ENCODE peak calls at places on chromosome 4, in six cellular contexts. One of them, this sample, is unnamed.

GRCh38 chr4:5963611-5964010 is 54.6 kb downstream of the C4orf50 start:
- DNase-seq in psoas muscle: no peak
- DNase-seq in cardiac muscle cell: peak; percentile 20
- DNase-seq in hepatocyte: no peak
- DNase-seq in thoracic aorta: no peak
- DNase-seq in ascending aorta: no peak
- DNase-seq in this sample: no peak

GRCh38 chr4:89539797-89540711 is 232.5 kb upstream of the GPRIN3 start:
- DNase-seq in psoas muscle: no peak
- DNase-seq in cardiac muscle cell: no peak
- DNase-seq in hepatocyte: no peak
- DNase-seq in thoracic aorta: no peak
- DNase-seq in ascending aorta: no peak
- DNase-seq in this sample: no peak

GRCh38 chr4:31351695-31352094 is 631.5 kb downstream of the PCDH7 start:
- DNase-seq in psoas muscle: no peak
- DNase-seq in cardiac muscle cell: no peak
- DNase-seq in hepatocyte: no peak
- DNase-seq in thoracic aorta: no peak
- DNase-seq in ascending aorta: no peak
- DNase-seq in this sample: no peak

GRCh38 chr4:13765535-13765934 is 138.0 kb upstream of the BOD1L1 start:
- DNase-seq in psoas muscle: no peak
- DNase-seq in cardiac muscle cell: no peak
- DNase-seq in hepatocyte: no peak
- DNase-seq in thoracic aorta: no peak
- DNase-seq in ascending aorta: no peak
- DNase-seq in this sample: no peak

GRCh38 chr4:141899541-141899940 is 263.2 kb downstream of the IL15 start:
- DNase-seq in psoas muscle: no peak
- DNase-seq in cardiac muscle cell: no peak
- DNase-seq in hepatocyte: no peak
- DNase-seq in thoracic aorta: no peak
- DNase-seq in ascending aorta: no peak
- DNase-seq in this sample: no peak

GRCh38 chr4:4377683-4378082 is 9.2 kb upstream of the NSG1 start:
- DNase-seq in psoas muscle: no peak
- DNase-seq in cardiac muscle cell: no peak
- DNase-seq in hepatocyte: no peak
- DNase-seq in thoracic aorta: no peak
- DNase-seq in ascending aorta: no peak
- DNase-seq in this sample: no peak

GRCh38 chr4:159946983-159947645 is 844.2 kb downstream of the RAPGEF2 start:
- DNase-seq in psoas muscle: no peak
- DNase-seq in cardiac muscle cell: peak; percentile 72
- DNase-seq in hepatocyte: peak; percentile 80
- DNase-seq in thoracic aorta: no peak
- DNase-seq in ascending aorta: no peak
- DNase-seq in this sample: no peak

GRCh38 chr4:41701961-41702360 is 46.6 kb downstream of the PHOX2B start:
- DNase-seq in psoas muscle: no peak
- DNase-seq in cardiac muscle cell: no peak
- DNase-seq in hepatocyte: no peak
- DNase-seq in thoracic aorta: no peak
- DNase-seq in ascending aorta: no peak
- DNase-seq in this sample: no peak

GRCh38 chr4:15139599-15139998 is 137.3 kb downstream of the CPEB2 start:
- DNase-seq in psoas muscle: no peak
- DNase-seq in cardiac muscle cell: no peak
- DNase-seq in hepatocyte: no peak
- DNase-seq in thoracic aorta: no peak
- DNase-seq in ascending aorta: no peak
- DNase-seq in this sample: no peak

GRCh38 chr4:18109677-18110076 is 88.1 kb upstream of the LCORL start:
- DNase-seq in psoas muscle: no peak
- DNase-seq in cardiac muscle cell: no peak
- DNase-seq in hepatocyte: no peak
- DNase-seq in thoracic aorta: no peak
- DNase-seq in ascending aorta: no peak
- DNase-seq in this sample: no peak

GRCh38 chr4:160224049-160224448 is 1121.2 kb downstream of the RAPGEF2 start:
- DNase-seq in psoas muscle: no peak
- DNase-seq in cardiac muscle cell: no peak
- DNase-seq in hepatocyte: no peak
- DNase-seq in thoracic aorta: no peak
- DNase-seq in ascending aorta: no peak
- DNase-seq in this sample: no peak

GRCh38 chr4:102230194-102230593 is 115.1 kb downstream of the SLC39A8 start:
- DNase-seq in psoas muscle: no peak
- DNase-seq in cardiac muscle cell: no peak
- DNase-seq in hepatocyte: no peak
- DNase-seq in thoracic aorta: no peak
- DNase-seq in ascending aorta: no peak
- DNase-seq in this sample: no peak

GRCh38 chr4:52840531-52841350 is 21.4 kb upstream of the RASL11B start:
- DNase-seq in psoas muscle: no peak
- DNase-seq in cardiac muscle cell: no peak
- DNase-seq in hepatocyte: no peak
- DNase-seq in thoracic aorta: no peak
- DNase-seq in ascending aorta: no peak
- DNase-seq in this sample: no peak

GRCh38 chr4:13980317-13980716 is 352.8 kb upstream of the BOD1L1 start:
- DNase-seq in psoas muscle: no peak
- DNase-seq in cardiac muscle cell: no peak
- DNase-seq in hepatocyte: peak; percentile 27
- DNase-seq in thoracic aorta: no peak
- DNase-seq in ascending aorta: no peak
- DNase-seq in this sample: no peak

GRCh38 chr4:112552668-112553067 is 36.7 kb upstream of the NEUROG2 start:
- DNase-seq in psoas muscle: no peak
- DNase-seq in cardiac muscle cell: no peak
- DNase-seq in hepatocyte: no peak
- DNase-seq in thoracic aorta: no peak
- DNase-seq in ascending aorta: no peak
- DNase-seq in this sample: no peak

DNA sequence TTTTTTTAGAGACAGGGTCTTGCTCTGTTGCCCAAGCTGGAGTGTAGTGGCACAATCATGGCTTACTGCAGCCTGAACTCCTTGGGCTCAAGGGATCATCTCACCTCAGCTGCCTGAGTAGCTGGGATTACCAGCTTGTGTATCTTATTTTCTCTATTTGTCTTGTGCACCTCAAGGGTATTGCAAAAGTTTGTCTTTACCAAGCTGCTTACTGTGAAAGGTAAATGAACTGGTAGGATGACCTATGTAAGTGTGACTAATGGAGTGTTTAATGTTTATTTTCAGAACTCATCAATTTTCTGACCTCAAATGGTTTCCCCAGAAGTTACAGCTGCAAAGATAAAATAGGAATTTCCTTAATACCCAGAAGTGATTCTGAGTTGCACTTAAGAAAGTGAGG is 5.3 kb upstream of the FGA start:
- DNase-seq in psoas muscle: no peak
- DNase-seq in cardiac muscle cell: no peak
- DNase-seq in hepatocyte: peak; percentile 27
- DNase-seq in thoracic aorta: no peak
- DNase-seq in ascending aorta: no peak
- DNase-seq in this sample: no peak
- TF ChIP-seq CTCF in psoas muscle: no peak
- TF ChIP-seq CTCF in cardiac muscle cell: no peak
- TF ChIP-seq CTCF in hepatocyte: no peak
- TF ChIP-seq CTCF in thoracic aorta: no peak
- TF ChIP-seq CTCF in ascending aorta: no peak
- TF ChIP-seq CTCF in this sample: no peak

GRCh38 chr4:105551968-105552746 is at the start of gene ARHGEF38:
- DNase-seq in psoas muscle: no peak
- DNase-seq in cardiac muscle cell: no peak
- DNase-seq in hepatocyte: peak; percentile 81
- DNase-seq in thoracic aorta: no peak
- DNase-seq in ascending aorta: no peak
- DNase-seq in this sample: peak; percentile 58

GRCh38 chr4:105546086-105546485 is 6.3 kb upstream of the ARHGEF38 start:
- DNase-seq in psoas muscle: no peak
- DNase-seq in cardiac muscle cell: no peak
- DNase-seq in hepatocyte: no peak
- DNase-seq in thoracic aorta: no peak
- DNase-seq in ascending aorta: no peak
- DNase-seq in this sample: no peak

GRCh38 chr4:105547769-105548168 is 4.7 kb upstream of the ARHGEF38 start:
- DNase-seq in psoas muscle: no peak
- DNase-seq in cardiac muscle cell: no peak
- DNase-seq in hepatocyte: no peak
- DNase-seq in thoracic aorta: no peak
- DNase-seq in ascending aorta: no peak
- DNase-seq in this sample: no peak

GRCh38 chr4:105548483-105548882 is 3.9 kb upstream of the ARHGEF38 start:
- DNase-seq in psoas muscle: no peak
- DNase-seq in cardiac muscle cell: no peak
- DNase-seq in hepatocyte: no peak
- DNase-seq in thoracic aorta: no peak
- DNase-seq in ascending aorta: no peak
- DNase-seq in this sample: no peak

GRCh38 chr4:105550641-105551040 is 1.8 kb upstream of the ARHGEF38 start:
- DNase-seq in psoas muscle: no peak
- DNase-seq in cardiac muscle cell: no peak
- DNase-seq in hepatocyte: no peak
- DNase-seq in thoracic aorta: no peak
- DNase-seq in ascending aorta: no peak
- DNase-seq in this sample: no peak
- H3K27me3 ChIP-seq in psoas muscle: no peaks in the 10 kb centered on the region
- H3K27me3 ChIP-seq in cardiac muscle cell: peaks cover 74% of the 10 kb centered on the region
- H3K27me3 ChIP-seq in hepatocyte: no peaks in the 10 kb centered on the region
- H3K27me3 ChIP-seq in thoracic aorta: no peaks in the 10 kb centered on the region
- H3K27me3 ChIP-seq in ascending aorta: no peaks in the 10 kb centered on the region
- H3K27me3 ChIP-seq in this sample: no peaks in the 10 kb centered on the region

GRCh38 chr4:1713003-1713397 is 881 bp upstream of the SLBP start:
- DNase-seq in psoas muscle: no peak
- DNase-seq in cardiac muscle cell: no peak
- DNase-seq in hepatocyte: no peak
- DNase-seq in thoracic aorta: no peak
- DNase-seq in ascending aorta: peak; percentile 76
- DNase-seq in this sample: no peak

GRCh38 chr4:1716065-1716945 is 4.2 kb upstream of the SLBP start:
- DNase-seq in psoas muscle: no peak
- DNase-seq in cardiac muscle cell: no peak
- DNase-seq in hepatocyte: no peak
- DNase-seq in thoracic aorta: no peak
- DNase-seq in ascending aorta: no peak
- DNase-seq in this sample: no peak

GRCh38 chr4:1712216-1713002 is at the start of gene SLBP:
- DNase-seq in psoas muscle: peak; percentile 95
- DNase-seq in cardiac muscle cell: peak; percentile 93
- DNase-seq in hepatocyte: peak; percentile 97
- DNase-seq in thoracic aorta: peak; percentile 78
- DNase-seq in ascending aorta: peak; percentile 98
- DNase-seq in this sample: peak; percentile 98

GRCh38 chr4:1715002-1715761 is 3.1 kb upstream of the SLBP start:
- DNase-seq in psoas muscle: no peak
- DNase-seq in cardiac muscle cell: no peak
- DNase-seq in hepatocyte: no peak
- DNase-seq in thoracic aorta: no peak
- DNase-seq in ascending aorta: no peak
- DNase-seq in this sample: no peak

DNA sequence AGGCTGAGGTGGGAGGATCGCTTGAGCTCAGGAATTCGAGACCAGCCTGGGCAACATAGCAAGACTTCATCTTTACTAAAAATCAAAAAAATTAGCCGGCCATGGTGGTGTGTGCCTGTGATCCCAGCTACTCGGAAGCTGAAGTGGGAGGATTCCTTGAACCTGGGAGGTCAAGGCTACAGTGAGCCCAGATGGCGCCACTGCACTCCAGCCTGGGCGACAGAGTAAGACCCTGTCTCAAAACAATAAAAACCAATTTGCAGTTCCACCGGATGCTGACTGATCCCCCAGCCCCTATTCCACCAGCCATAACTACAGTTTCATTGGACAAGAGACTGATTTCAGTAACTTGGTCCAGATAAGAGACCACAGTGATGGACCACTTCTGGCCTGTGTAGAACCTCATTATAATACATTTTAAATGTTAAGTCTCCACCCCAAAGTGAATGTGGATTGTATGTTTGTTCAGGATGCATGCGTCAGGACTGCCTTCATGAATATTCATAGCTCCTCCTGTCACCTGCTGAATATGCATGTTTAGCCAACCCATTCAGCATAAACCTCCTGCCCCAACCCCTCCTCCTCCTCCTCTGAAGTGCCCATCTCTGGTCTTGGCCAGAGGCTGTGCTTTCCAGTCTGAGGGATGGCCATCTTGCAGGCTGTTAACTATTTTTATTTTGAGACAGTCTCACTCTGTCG is 2.3 kb upstream of the SLBP start:
- DNase-seq in psoas muscle: no peak
- DNase-seq in cardiac muscle cell: no peak
- DNase-seq in hepatocyte: no peak
- DNase-seq in thoracic aorta: no peak
- DNase-seq in ascending aorta: no peak
- DNase-seq in this sample: no peak
- H3K4me1 ChIP-seq in psoas muscle: peaks cover 44% of the 10 kb centered on the region
- H3K4me1 ChIP-seq in cardiac muscle cell: peaks cover 14% of the 10 kb centered on the region
- H3K4me1 ChIP-seq in hepatocyte: peaks cover 14% of the 10 kb centered on the region
- H3K4me1 ChIP-seq in thoracic aorta: peaks cover 29% of the 10 kb centered on the region
- H3K4me1 ChIP-seq in ascending aorta: peaks cover 1% of the 10 kb centered on the region
- H3K4me1 ChIP-seq in this sample: peaks cover 5% of the 10 kb centered on the region

GRCh38 chr4:1167244-1167949 is 5.0 kb downstream of the SPON2 start:
- DNase-seq in psoas muscle: peak; percentile 81
- DNase-seq in cardiac muscle cell: peak; percentile 83
- DNase-seq in hepatocyte: peak; percentile 91
- DNase-seq in thoracic aorta: no peak
- DNase-seq in ascending aorta: peak; percentile 89
- DNase-seq in this sample: no peak
- TF ChIP-seq CTCF in psoas muscle: peak; percentile 90
- TF ChIP-seq CTCF in cardiac muscle cell: peak; percentile 89
- TF ChIP-seq CTCF in hepatocyte: peak; percentile 85
- TF ChIP-seq CTCF in thoracic aorta: peak; percentile 93
- TF ChIP-seq CTCF in ascending aorta: peak; percentile 76
- TF ChIP-seq CTCF in this sample: peak; percentile 66

GRCh38 chr4:791201-791865 is 34.6 kb downstream of the CPLX1 start:
- DNase-seq in psoas muscle: no peak
- DNase-seq in cardiac muscle cell: no peak
- DNase-seq in hepatocyte: no peak
- DNase-seq in thoracic aorta: no peak
- DNase-seq in ascending aorta: no peak
- DNase-seq in this sample: no peak
- H3K27me3 ChIP-seq in psoas muscle: no peaks in the 10 kb centered on the region
- H3K27me3 ChIP-seq in cardiac muscle cell: peaks cover 91% of the 10 kb centered on the region
- H3K27me3 ChIP-seq in hepatocyte: peaks cover 51% of the 10 kb centered on the region
- H3K27me3 ChIP-seq in thoracic aorta: peaks cover 19% of the 10 kb centered on the region
- H3K27me3 ChIP-seq in ascending aorta: peaks cover 40% of the 10 kb centered on the region
- H3K27me3 ChIP-seq in this sample: peaks cover 42% of the 10 kb centered on the region

This sample was measured in breast epithelium.